ENCODE peak calls at places on chromosome 1, in six cellular contexts. C is MCF 10A, T is NCI-H748 treated with DMSO at 0.1 percent for 48 hours, L is endothelial cell, W is caudate nucleus, I is M059J. M is an unnamed sample.

GRCh38 chr1:28199328-28200233 is 23.1 kb upstream of the PTAFR start:
- DNase-seq in C (no peak), T (no peak), L (no peak), W (no peak), I (no peak), M (no peak)

GRCh38 chr1:173409613-173410012 is 67.5 kb upstream of the PRDX6 start:
- DNase-seq in C (peak; percentile 69), T (no peak), L (no peak), W (no peak), I (peak; percentile 89), M (no peak)

GRCh38 chr1:195733826-195734225 is 874.4 kb downstream of the KCNT2 start:
- DNase-seq in C (peak; percentile 33), T (no peak), L (no peak), W (no peak), I (peak; percentile 43), M (no peak)

GRCh38 chr1:42743302-42744029 is 3.4 kb upstream of the CLDN19 start:
- DNase-seq in C (peak; percentile 76), T (no peak), L (no peak), W (no peak), I (peak; percentile 33), M (peak; percentile 89)

GRCh38 chr1:71918630-71919029 is 363.7 kb downstream of the NEGR1 start:
- DNase-seq in C (no peak), T (peak; percentile 66), L (no peak), W (no peak), I (no peak), M (no peak)

GRCh38 chr1:24526940-24527542 is 24.4 kb downstream of the RCAN3 start:
- DNase-seq in C (peak; percentile 38), T (no peak), L (peak; percentile 23), W (no peak), I (no peak), M (no peak)

GRCh38 chr1:55035904-55036303 is 3.4 kb upstream of the PCSK9 start:
- DNase-seq in C (peak; percentile 25), T (no peak), L (no peak), W (no peak), I (no peak), M (no peak)

GRCh38 chr1:30982431-30982830 is 73.9 kb upstream of the SDC3 start:
- DNase-seq in C (no peak), T (no peak), L (no peak), W (no peak), I (no peak), M (no peak)

GRCh38 chr1:67434491-67434890 is 4.3 kb upstream of the SERBP1 start:
- DNase-seq in C (no peak), T (no peak), L (no peak), W (no peak), I (no peak), M (no peak)

GRCh38 chr1:39988618-39989343 is 33.8 kb downstream of the MFSD2A start:
- DNase-seq in C (no peak), T (peak; percentile 84), L (no peak), W (no peak), I (no peak), M (no peak)

GRCh38 chr1:154557939-154558609 is 388 bp downstream of the UBE2Q1 start:
- DNase-seq in C (no peak), T (no peak), L (peak; percentile 60), W (no peak), I (peak; percentile 41), M (no peak)

GRCh38 chr1:102858695-102859094 is 249.6 kb downstream of the COL11A1 start:
- DNase-seq in C (no peak), T (no peak), L (no peak), W (no peak), I (peak; percentile 29), M (no peak)

GRCh38 chr1:101738475-101738874 is 258.3 kb downstream of the OLFM3 start:
- DNase-seq in C (peak; percentile 62), T (no peak), L (no peak), W (no peak), I (peak; percentile 3), M (peak; percentile 29)

GRCh38 chr1:206062464-206062863 is 9.5 kb downstream of the RHEX start:
- DNase-seq in C (no peak), T (no peak), L (no peak), W (no peak), I (no peak), M (no peak)

GRCh38 chr1:170929835-170930554 is 5.3 kb upstream of the MROH9 start:
- DNase-seq in C (peak; percentile 83), T (no peak), L (peak; percentile 29), W (no peak), I (peak; percentile 68), M (peak; percentile 60)

GRCh38 chr1:36737767-36738166 is 255.1 kb upstream of the CSF3R start:
- DNase-seq in C (no peak), T (no peak), L (no peak), W (no peak), I (no peak), M (no peak)

GRCh38 chr1:117051224-117052064 is 8.7 kb upstream of the TTF2 start:
- DNase-seq in C (no peak), T (no peak), L (no peak), W (no peak), I (peak; percentile 13), M (peak; percentile 13)

GRCh38 chr1:234698624-234699023 is 88.6 kb upstream of the IRF2BP2 start:
- DNase-seq in C (no peak), T (no peak), L (no peak), W (no peak), I (no peak), M (no peak)

GRCh38 chr1:175384546-175384945 is 192.0 kb upstream of the KIAA0040 start:
- DNase-seq in C (no peak), T (no peak), L (no peak), W (no peak), I (no peak), M (no peak)

GRCh38 chr1:70874826-70875225 is 172.8 kb downstream of the PTGER3 start:
- DNase-seq in C (no peak), T (no peak), L (no peak), W (no peak), I (peak; percentile 75), M (no peak)

GRCh38 chr1:98949606-98950005 is 55.1 kb downstream of the PLPPR5 start:
- DNase-seq in C (no peak), T (no peak), L (no peak), W (no peak), I (no peak), M (no peak)

GRCh38 chr1:220189750-220190347 is 82.4 kb downstream of the RAB3GAP2 start:
- DNase-seq in C (peak; percentile 64), T (no peak), L (no peak), W (no peak), I (peak; percentile 39), M (peak; percentile 53)

GRCh38 chr1:54574158-54574778 is 26.2 kb downstream of the ACOT11 start:
- DNase-seq in C (no peak), T (no peak), L (no peak), W (no peak), I (no peak), M (no peak)

GRCh38 chr1:224802596-224802995 is 126.9 kb upstream of the DNAH14 start:
- DNase-seq in C (no peak), T (no peak), L (no peak), W (no peak), I (no peak), M (no peak)

GRCh38 chr1:171127481-171127880 is 36.8 kb downstream of the FMO3 start:
- DNase-seq in C (peak; percentile 64), T (no peak), L (no peak), W (no peak), I (peak; percentile 3), M (no peak)